ENCODE peak calls at places on chromosomes 11 and 22, in six cellular contexts. L is HepG2, N is HCT116, W is SK-N-SH, D is K562, C is GM12878. R is an unnamed sample.

GRCh38 chr22:39457047-39457545 is 284 bp downstream of the MGAT3 start:
- DNase-seq in L (no peak), N (no peak), W (peak), D (peak), C (no peak), R (no peak)

GRCh38 chr22:39839917-39840510 is 53.5 kb downstream of the ENTHD1 start:
- DNase-seq in L (no peak), N (no peak), W (no peak), D (peak), C (peak), R (no peak)

GRCh38 chr11:12449961-12450715 is 72.8 kb downstream of the PARVA start:
- DNase-seq in L (no peak), N (peak), W (no peak), D (no peak), C (no peak), R (no peak)

GRCh38 chr22:41532908-41533825 is 11.1 kb downstream of the POLR3H start:
- DNase-seq in L (peak), N (no peak), W (peak), D (peak), C (no peak), R (peak)

GRCh38 chr11:76637491-76638266 is 32.9 kb downstream of the LRRC32 start:
- DNase-seq in L (no peak), N (no peak), W (no peak), D (no peak), C (peak), R (no peak)

GRCh38 chr11:124656759-124657627 is 16.5 kb downstream of the SIAE start:
- DNase-seq in L (no peak), N (no peak), W (peak), D (no peak), C (no peak), R (no peak)

GRCh38 chr11:44861829-44862545 is 88.7 kb downstream of the TP53I11 start:
- DNase-seq in L (peak), N (peak), W (no peak), D (peak), C (peak), R (peak)

GRCh38 chr11:36339899-36340298 is 43.8 kb downstream of the PRR5L start:
- DNase-seq in L (no peak), N (no peak), W (peak), D (no peak), C (no peak), R (no peak)

GRCh38 chr11:72683782-72684200 is 9.6 kb upstream of the PDE2A start:
- DNase-seq in L (peak), N (no peak), W (peak), D (peak), C (no peak), R (no peak)

GRCh38 chr22:37546436-37547248 is 13.6 kb upstream of the CDC42EP1 start:
- DNase-seq in L (peak), N (no peak), W (no peak), D (no peak), C (no peak), R (no peak)
- TF ChIP-seq POLR2AphosphoS5 in L (peak), N (no peak), W (no peak), D (no peak), C (no peak), R (no peak)

GRCh38 chr11:78428273-78428651 is 10.6 kb upstream of the GAB2 start:
- DNase-seq in L (no peak), N (no peak), W (no peak), D (no peak), C (no peak), R (no peak)

GRCh38 chr11:78427615-78428272 is 10.1 kb upstream of the GAB2 start:
- DNase-seq in L (no peak), N (no peak), W (no peak), D (no peak), C (no peak), R (no peak)

GRCh38 chr11:78429667-78430066 is 12.0 kb upstream of the GAB2 start:
- DNase-seq in L (no peak), N (no peak), W (no peak), D (no peak), C (no peak), R (no peak)

GRCh38 chr11:78428773-78429172 is 11.2 kb upstream of the GAB2 start:
- DNase-seq in L (no peak), N (no peak), W (no peak), D (no peak), C (no peak), R (no peak)

GRCh38 chr11:78429209-78429608 is 11.6 kb upstream of the GAB2 start:
- DNase-seq in L (no peak), N (no peak), W (no peak), D (no peak), C (no peak), R (no peak)
- TF ChIP-seq JUND in L (no peak), N (no peak), W (no peak), D (peak), C (no peak), R (no peak)

GRCh38 chr11:6568191-6568918 is 35.1 kb downstream of the RRP8 start:
- DNase-seq in L (no peak), N (no peak), W (no peak), D (peak), C (no peak), R (peak)
- TF ChIP-seq POLR2AphosphoS5 in L (no peak), N (no peak), W (peak), D (peak), C (no peak), R (no peak)

GRCh38 chr22:36198482-36198881 is 3.1 kb downstream of the APOL4 start:
- DNase-seq in L (no peak), N (no peak), W (no peak), D (no peak), C (no peak), R (no peak)

GRCh38 chr22:36197065-36197440 is 4.6 kb downstream of the APOL4 start:
- DNase-seq in L (no peak), N (no peak), W (peak), D (peak), C (no peak), R (peak)

GRCh38 chr22:36194971-36195370 is 6.6 kb downstream of the APOL4 start:
- DNase-seq in L (peak), N (peak), W (peak), D (no peak), C (no peak), R (peak)

GRCh38 chr22:36197601-36198146 is 3.9 kb downstream of the APOL4 start:
- DNase-seq in L (no peak), N (no peak), W (peak), D (peak), C (no peak), R (no peak)

DNA sequence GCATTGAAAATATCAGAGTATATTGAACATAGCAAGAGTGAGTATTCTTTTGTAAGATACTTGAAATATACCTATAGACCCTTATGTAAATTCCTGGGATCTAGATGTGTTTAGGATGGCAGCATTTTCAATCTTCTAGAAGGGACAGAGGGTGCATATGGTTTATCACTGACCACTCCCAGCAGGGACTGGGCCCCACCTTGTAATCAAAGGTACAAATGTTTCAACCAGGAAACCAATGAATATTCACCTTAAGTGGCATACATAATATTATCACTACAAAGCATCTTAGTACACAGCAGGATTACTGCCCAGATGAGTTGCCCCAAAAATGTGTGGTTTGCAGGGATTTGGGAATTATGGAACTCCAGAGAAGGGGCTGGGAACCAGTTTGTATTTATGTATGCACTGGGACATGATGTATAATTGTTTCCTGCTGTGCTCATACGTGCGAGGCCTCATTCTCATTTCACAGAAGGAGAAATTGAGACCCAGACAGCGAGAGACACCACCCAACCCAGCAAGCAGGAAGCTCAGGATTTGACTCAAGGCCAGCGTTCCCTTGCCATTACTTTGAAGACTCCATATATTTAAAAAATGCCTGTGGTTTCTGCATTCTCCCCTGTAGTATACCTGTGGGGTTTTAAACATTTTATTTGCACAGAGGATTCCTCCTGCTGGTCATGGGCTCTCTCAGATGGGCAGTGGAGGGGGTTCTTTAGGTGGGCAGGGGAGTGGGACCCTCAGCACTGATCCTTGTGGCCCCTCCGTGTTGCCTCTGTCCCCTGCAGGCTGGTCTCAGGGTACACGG is 5.2 kb downstream of the APOL4 start:
- DNase-seq in L (no peak), N (no peak), W (no peak), D (no peak), C (no peak), R (no peak)
- TF ChIP-seq JUND in L (no peak), N (no peak), W (no peak), D (no peak), C (no peak), R (no peak)

DNA sequence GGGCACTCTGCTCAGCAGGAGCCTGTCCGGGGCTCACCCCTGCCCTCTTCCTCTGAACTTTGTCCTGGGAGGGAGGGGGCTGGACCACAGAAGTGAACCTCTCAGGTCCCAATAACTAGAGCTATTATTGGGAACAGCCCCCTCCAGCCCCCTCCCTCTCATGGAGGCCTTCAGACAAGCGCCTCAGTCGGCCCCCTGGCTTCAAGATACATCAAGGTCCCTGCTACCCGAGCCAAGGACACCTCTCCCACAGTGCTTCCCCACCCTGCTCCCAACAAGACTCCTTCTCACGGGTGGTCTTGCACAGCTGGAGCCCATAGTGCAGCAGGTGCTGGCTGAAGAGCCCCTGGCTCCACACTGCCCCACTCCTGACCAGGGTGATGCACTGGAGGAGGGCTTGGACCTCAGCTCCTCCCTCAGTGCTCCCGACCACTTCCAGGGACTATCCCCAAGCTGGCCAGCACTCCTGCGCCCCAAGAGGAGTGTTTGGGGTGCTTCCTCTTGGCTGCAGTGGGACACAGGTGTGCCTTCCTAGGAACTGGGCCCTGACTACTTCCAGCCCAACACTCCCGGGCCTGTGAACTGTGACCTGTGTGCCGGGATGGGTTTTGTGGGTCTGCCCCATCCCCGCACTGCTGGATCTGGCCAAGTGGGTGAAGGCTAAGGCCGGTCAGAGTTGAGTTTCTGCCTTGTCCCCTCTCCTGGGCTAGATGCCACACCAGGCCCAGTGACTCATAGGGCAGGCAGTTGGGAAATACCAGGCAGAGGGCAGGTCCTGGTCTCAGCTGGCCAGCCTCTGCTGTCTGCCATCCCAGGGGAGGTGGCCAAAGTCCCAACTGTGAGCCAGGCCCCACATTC is 2.2 kb downstream of the PNPLA2 start:
- DNase-seq in L (peak), N (no peak), W (no peak), D (no peak), C (no peak), R (no peak)
- TF ChIP-seq POLR2AphosphoS5 in L (no peak), N (no peak), W (no peak), D (no peak), C (no peak), R (no peak)

DNA sequence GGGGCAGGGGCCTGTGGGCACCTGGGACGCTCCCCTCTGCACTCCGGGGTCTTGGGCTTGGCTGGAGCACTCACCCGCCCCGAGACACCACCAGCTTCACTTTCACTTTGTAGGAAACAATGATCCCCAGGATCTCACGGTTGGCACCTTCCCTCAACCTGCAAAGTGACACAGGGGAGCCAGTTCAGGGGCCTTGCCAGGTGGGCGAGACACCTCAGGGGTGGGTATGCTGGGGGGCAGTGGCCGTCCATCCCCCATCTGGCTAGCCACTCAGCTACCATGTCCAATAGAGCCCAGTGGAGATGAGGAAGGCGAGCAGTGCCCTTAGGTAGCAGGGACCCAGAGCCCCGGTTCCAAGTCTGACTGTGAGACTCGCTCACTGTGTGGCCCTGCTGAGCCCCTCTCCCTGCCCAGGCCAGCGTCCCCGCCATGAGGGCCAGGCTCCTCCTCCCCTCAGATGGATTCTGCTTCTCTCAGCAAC is 32.3 kb downstream of the TPBGL start:
- DNase-seq in L (no peak), N (no peak), W (no peak), D (no peak), C (no peak), R (no peak)
- TF ChIP-seq JUND in L (no peak), N (no peak), W (no peak), D (no peak), C (no peak), R (no peak)

DNA sequence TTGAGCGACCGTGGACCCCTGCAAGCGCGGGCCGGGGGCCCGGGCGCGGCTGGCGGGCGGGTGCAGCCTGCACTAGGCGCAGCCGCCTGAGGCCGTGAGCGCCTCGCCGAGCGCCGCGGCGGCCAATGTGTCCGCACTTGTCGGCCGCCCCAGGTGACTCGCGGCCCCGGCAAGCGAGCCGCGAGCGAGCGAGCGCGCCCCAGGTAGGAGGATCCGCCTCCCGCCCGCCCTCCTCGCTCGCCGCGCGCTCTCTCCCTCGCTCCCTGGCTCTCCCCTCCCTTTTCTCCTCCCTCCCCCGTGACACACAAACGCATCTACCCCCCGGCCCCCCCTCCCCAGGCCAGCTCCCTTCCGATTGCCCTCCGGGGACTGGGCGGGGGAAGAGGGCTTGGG is at the start of gene WNT7B:
- DNase-seq in L (no peak), N (peak), W (peak), D (peak), C (no peak), R (no peak)
- TF ChIP-seq POLR2AphosphoS5 in L (no peak), N (peak), W (no peak), D (no peak), C (no peak), R (no peak)

R was measured in H1.